ENCODE peak calls at places on chromosomes 7 and 10, in nine cellular contexts. B is neural crest cell, K is brain microvascular endothelial cell, V is psoas muscle, H is NB4, C is AG09319, Z is GM23338, R is RWPE1, A is astrocyte of the spinal cord. O is an unnamed sample.

GRCh38 chr7:102933763-102934162 is 21.0 kb downstream of the LRRC17 start:
- DNase-seq in B (peak; percentile 10), K (peak; percentile 87), V (peak; percentile 66), H (no peak), C (peak; percentile 93), Z (peak; percentile 82), R (peak; percentile 75), A (peak; percentile 97), O (no peak)

GRCh38 chr10:54800677-54801480 is at the start of gene PCDH15:
- DNase-seq in B (peak; percentile 21), K (no peak), V (no peak), H (peak; percentile 19), C (no peak), Z (peak; percentile 80), R (peak; percentile 7), A (peak; percentile 35), O (no peak)

GRCh38 chr7:114502454-114503254 is 88.0 kb downstream of the FOXP2 start:
- DNase-seq in B (no peak), K (peak; percentile 66), V (no peak), H (no peak), C (no peak), Z (no peak), R (no peak), A (peak; percentile 36), O (no peak)

GRCh38 chr7:11648104-11648503 is 183.9 kb downstream of the THSD7A start:
- DNase-seq in B (no peak), K (no peak), V (no peak), H (no peak), C (no peak), Z (no peak), R (no peak), A (no peak), O (no peak)

GRCh38 chr7:28018446-28018845 is 162.1 kb downstream of the JAZF1 start:
- DNase-seq in B (no peak), K (peak; percentile 16), V (no peak), H (no peak), C (no peak), Z (no peak), R (no peak), A (no peak), O (no peak)

GRCh38 chr10:123480344-123480743 is 185.8 kb upstream of the GPR26 start:
- DNase-seq in B (no peak), K (no peak), V (no peak), H (no peak), C (no peak), Z (no peak), R (no peak), A (no peak), O (no peak)

GRCh38 chr10:100653957-100654834 is 91.2 kb upstream of the PAX2 start:
- DNase-seq in B (peak; percentile 43), K (no peak), V (no peak), H (peak; percentile 67), C (no peak), Z (peak; percentile 78), R (no peak), A (no peak), O (no peak)

GRCh38 chr7:111092406-111093160 is 1.7 kb downstream of the LRRN3 start:
- DNase-seq in B (no peak), K (no peak), V (no peak), H (no peak), C (no peak), Z (no peak), R (no peak), A (no peak), O (no peak)

GRCh38 chr10:14186245-14186644 is 144.5 kb downstream of the FRMD4A start:
- DNase-seq in B (no peak), K (peak; percentile 51), V (no peak), H (peak; percentile 12), C (no peak), Z (peak; percentile 58), R (no peak), A (peak; percentile 20), O (no peak)

GRCh38 chr10:68163735-68164134 is 54.4 kb downstream of the MYPN start:
- DNase-seq in B (no peak), K (no peak), V (no peak), H (no peak), C (no peak), Z (no peak), R (no peak), A (no peak), O (peak; percentile 37)

GRCh38 chr7:45098983-45099839 is 10.4 kb upstream of the NACAD start:
- DNase-seq in B (no peak), K (no peak), V (no peak), H (no peak), C (no peak), Z (peak; percentile 32), R (no peak), A (no peak), O (no peak)

GRCh38 chr7:157461805-157462771 is 125.3 kb downstream of the DNAJB6 start:
- DNase-seq in B (no peak), K (no peak), V (no peak), H (no peak), C (no peak), Z (no peak), R (no peak), A (no peak), O (no peak)

GRCh38 chr10:1061930-1062769 is 6.0 kb downstream of the WDR37 start:
- DNase-seq in B (no peak), K (peak; percentile 65), V (no peak), H (no peak), C (no peak), Z (no peak), R (no peak), A (peak; percentile 23), O (no peak)

GRCh38 chr10:26503911-26504310 is 65.8 kb downstream of the APBB1IP start:
- DNase-seq in B (no peak), K (no peak), V (no peak), H (peak; percentile 17), C (no peak), Z (peak; percentile 66), R (no peak), A (no peak), O (no peak)

GRCh38 chr7:142616121-142616643 is 133.1 kb upstream of the PRSS1 start:
- DNase-seq in B (no peak), K (no peak), V (no peak), H (no peak), C (no peak), Z (no peak), R (no peak), A (no peak), O (no peak)

GRCh38 chr10:98030093-98030821 is at the start of gene CRTAC1:
- DNase-seq in B (peak; percentile 69), K (no peak), V (peak; percentile 48), H (no peak), C (no peak), Z (peak; percentile 92), R (no peak), A (peak; percentile 8), O (no peak)

GRCh38 chr10:28897617-28898464 is 220.5 kb downstream of the BAMBI start:
- DNase-seq in B (peak; percentile 18), K (no peak), V (no peak), H (no peak), C (no peak), Z (no peak), R (no peak), A (no peak), O (no peak)

GRCh38 chr7:39217752-39218151 is 240.0 kb downstream of the POU6F2 start:
- DNase-seq in B (no peak), K (no peak), V (no peak), H (no peak), C (no peak), Z (no peak), R (no peak), A (no peak), O (no peak)

GRCh38 chr10:113177163-113177935 is 227.3 kb downstream of the TCF7L2 start:
- DNase-seq in B (no peak), K (no peak), V (no peak), H (no peak), C (no peak), Z (no peak), R (no peak), A (no peak), O (no peak)

GRCh38 chr7:141014523-141015395 is at the start of gene MRPS33:
- DNase-seq in B (peak; percentile 89), K (peak; percentile 94), V (peak; percentile 93), H (peak; percentile 98), C (peak; percentile 90), Z (peak; percentile 99), R (peak; percentile 98), A (peak; percentile 96), O (peak; percentile 95)
- TF ChIP-seq CTCF in B (peak; percentile 67), K (peak; percentile 63), V (peak; percentile 15), H (peak; percentile 82), C (peak; percentile 51), Z (peak; percentile 70), R (peak; percentile 93), A (peak; percentile 71), O (peak; percentile 89)

GRCh38 chr10:119516381-119517234 is 25.9 kb downstream of the RGS10 start:
- DNase-seq in B (no peak), K (no peak), V (no peak), H (peak; percentile 95), C (no peak), Z (no peak), R (no peak), A (peak; percentile 30), O (peak; percentile 79)
- TF ChIP-seq CTCF in B (no peak), K (no peak), V (no peak), H (no peak), C (no peak), Z (no peak), R (no peak), A (no peak), O (no peak)

GRCh38 chr7:155738652-155739537 is 73.4 kb downstream of the SHH start:
- DNase-seq in B (peak; percentile 60), K (peak; percentile 80), V (peak; percentile 73), H (peak; percentile 76), C (peak; percentile 47), Z (peak; percentile 53), R (peak; percentile 18), A (peak; percentile 81), O (peak; percentile 42)
- TF ChIP-seq CTCF in B (peak; percentile 74), K (peak; percentile 88), V (peak; percentile 71), H (no peak), C (peak; percentile 82), Z (peak; percentile 46), R (peak; percentile 74), A (peak; percentile 74), O (peak; percentile 76)

GRCh38 chr7:95687759-95688343 is 84.5 kb upstream of the DYNC1I1 start:
- DNase-seq in B (peak; percentile 25), K (peak; percentile 48), V (no peak), H (peak; percentile 41), C (no peak), Z (peak; percentile 64), R (no peak), A (peak; percentile 30), O (no peak)

GRCh38 chr7:95684037-95684436 is 87.7 kb upstream of the PDK4 start:
- DNase-seq in B (no peak), K (peak; percentile 31), V (no peak), H (peak; percentile 28), C (no peak), Z (peak; percentile 70), R (no peak), A (peak; percentile 47), O (no peak)

GRCh38 chr7:95688931-95689453 is 83.4 kb upstream of the DYNC1I1 start:
- DNase-seq in B (no peak), K (peak; percentile 20), V (no peak), H (no peak), C (no peak), Z (no peak), R (no peak), A (peak; percentile 40), O (no peak)

GRCh38 chr7:95684505-95684904 is 87.8 kb upstream of the DYNC1I1 start:
- DNase-seq in B (no peak), K (no peak), V (no peak), H (no peak), C (no peak), Z (no peak), R (no peak), A (no peak), O (no peak)

GRCh38 chr7:95686109-95686508 is 86.2 kb upstream of the DYNC1I1 start:
- DNase-seq in B (peak; percentile 9), K (peak; percentile 47), V (peak; percentile 46), H (peak; percentile 54), C (peak; percentile 19), Z (peak; percentile 67), R (no peak), A (peak; percentile 65), O (no peak)
- TF ChIP-seq CTCF in B (peak; percentile 68), K (peak; percentile 58), V (peak; percentile 58), H (peak; percentile 29), C (peak; percentile 40), Z (peak; percentile 51), R (peak; percentile 23), A (peak; percentile 39), O (peak; percentile 20)

O was measured in GM10248.